ENCODE peak calls at places on chromosomes 11 and 22, in seven cellular contexts. One of them, this sample, is unnamed.

GRCh38 chr11:102832612-102833011 is 10.8 kb downstream of the MMP3 start:
- DNase-seq in spleen: no peak
- DNase-seq in stomach: no peak
- DNase-seq in esophagus muscularis mucosa: no peak
- DNase-seq in H1: no peak
- DNase-seq in Peyer's patch: no peak
- DNase-seq in A549: no peak
- DNase-seq in this sample: no peak

GRCh38 chr11:73252577-73253191 is 19.5 kb upstream of the P2RY6 start:
- DNase-seq in spleen: no peak
- DNase-seq in stomach: peak
- DNase-seq in esophagus muscularis mucosa: no peak
- DNase-seq in H1: no peak
- DNase-seq in Peyer's patch: no peak
- DNase-seq in A549: no peak
- DNase-seq in this sample: peak

GRCh38 chr11:61799665-61800284 is 7.1 kb downstream of the FEN1 start:
- DNase-seq in spleen: no peak
- DNase-seq in stomach: no peak
- DNase-seq in esophagus muscularis mucosa: no peak
- DNase-seq in H1: no peak
- DNase-seq in Peyer's patch: no peak
- DNase-seq in A549: no peak
- DNase-seq in this sample: no peak

GRCh38 chr22:33512961-33513360 is 407.3 kb downstream of the LARGE1 start:
- DNase-seq in spleen: no peak
- DNase-seq in stomach: no peak
- DNase-seq in esophagus muscularis mucosa: no peak
- DNase-seq in H1: no peak
- DNase-seq in Peyer's patch: no peak
- DNase-seq in A549: no peak
- DNase-seq in this sample: no peak

GRCh38 chr11:8709002-8709672 is 26.5 kb downstream of the RPL27A start:
- DNase-seq in spleen: no peak
- DNase-seq in stomach: peak
- DNase-seq in esophagus muscularis mucosa: peak
- DNase-seq in H1: no peak
- DNase-seq in Peyer's patch: no peak
- DNase-seq in A549: no peak
- DNase-seq in this sample: peak

GRCh38 chr11:59754859-59755700 is at the start of gene STX3:
- DNase-seq in spleen: peak
- DNase-seq in stomach: peak
- DNase-seq in esophagus muscularis mucosa: no peak
- DNase-seq in H1: peak
- DNase-seq in Peyer's patch: peak
- DNase-seq in A549: peak
- DNase-seq in this sample: peak

GRCh38 chr11:104467414-104467813 is 303.5 kb upstream of the PDGFD start:
- DNase-seq in spleen: no peak
- DNase-seq in stomach: no peak
- DNase-seq in esophagus muscularis mucosa: no peak
- DNase-seq in H1: no peak
- DNase-seq in Peyer's patch: no peak
- DNase-seq in A549: no peak
- DNase-seq in this sample: no peak

GRCh38 chr11:69499216-69499945 is 17.9 kb downstream of the LINC01488 start:
- DNase-seq in spleen: peak
- DNase-seq in stomach: no peak
- DNase-seq in esophagus muscularis mucosa: no peak
- DNase-seq in H1: no peak
- DNase-seq in Peyer's patch: peak
- DNase-seq in A549: no peak
- DNase-seq in this sample: no peak

GRCh38 chr11:64275031-64275800 is 9.2 kb downstream of the BAD start:
- DNase-seq in spleen: no peak
- DNase-seq in stomach: no peak
- DNase-seq in esophagus muscularis mucosa: no peak
- DNase-seq in H1: no peak
- DNase-seq in Peyer's patch: no peak
- DNase-seq in A549: no peak
- DNase-seq in this sample: no peak

GRCh38 chr11:95078526-95078925 is 11.1 kb upstream of the ENDOD1 start:
- DNase-seq in spleen: no peak
- DNase-seq in stomach: no peak
- DNase-seq in esophagus muscularis mucosa: no peak
- DNase-seq in H1: no peak
- DNase-seq in Peyer's patch: no peak
- DNase-seq in A549: no peak
- DNase-seq in this sample: no peak

GRCh38 chr11:16607675-16608644 is 130.5 kb upstream of the C11orf58 start:
- DNase-seq in spleen: peak
- DNase-seq in stomach: peak
- DNase-seq in esophagus muscularis mucosa: no peak
- DNase-seq in H1: no peak
- DNase-seq in Peyer's patch: peak
- DNase-seq in A549: no peak
- DNase-seq in this sample: peak

GRCh38 chr11:35491231-35491871 is 34.1 kb downstream of the PAMR1 start:
- DNase-seq in spleen: no peak
- DNase-seq in stomach: no peak
- DNase-seq in esophagus muscularis mucosa: no peak
- DNase-seq in H1: no peak
- DNase-seq in Peyer's patch: no peak
- DNase-seq in A549: no peak
- DNase-seq in this sample: no peak

GRCh38 chr11:114060402-114061052 is 1.0 kb downstream of the ZBTB16 start:
- DNase-seq in spleen: peak
- DNase-seq in stomach: peak
- DNase-seq in esophagus muscularis mucosa: no peak
- DNase-seq in H1: peak
- DNase-seq in Peyer's patch: peak
- DNase-seq in A549: no peak
- DNase-seq in this sample: peak

GRCh38 chr11:28819741-28820140 is 711.6 kb downstream of the METTL15 start:
- DNase-seq in spleen: no peak
- DNase-seq in stomach: no peak
- DNase-seq in esophagus muscularis mucosa: no peak
- DNase-seq in H1: no peak
- DNase-seq in Peyer's patch: no peak
- DNase-seq in A549: no peak
- DNase-seq in this sample: no peak

GRCh38 chr11:79493555-79494171 is 52.8 kb upstream of the TENM4 start:
- DNase-seq in spleen: peak
- DNase-seq in stomach: peak
- DNase-seq in esophagus muscularis mucosa: no peak
- DNase-seq in H1: peak
- DNase-seq in Peyer's patch: peak
- DNase-seq in A549: peak
- DNase-seq in this sample: peak

GRCh38 chr11:3051435-3052108 is 5.7 kb downstream of the CARS1 start:
- DNase-seq in spleen: peak
- DNase-seq in stomach: no peak
- DNase-seq in esophagus muscularis mucosa: no peak
- DNase-seq in H1: no peak
- DNase-seq in Peyer's patch: no peak
- DNase-seq in A549: no peak
- DNase-seq in this sample: no peak

GRCh38 chr11:14105446-14105845 is 142.9 kb downstream of the SPON1 start:
- DNase-seq in spleen: no peak
- DNase-seq in stomach: no peak
- DNase-seq in esophagus muscularis mucosa: no peak
- DNase-seq in H1: no peak
- DNase-seq in Peyer's patch: no peak
- DNase-seq in A549: no peak
- DNase-seq in this sample: no peak

GRCh38 chr11:114366331-114367243 is 33.7 kb downstream of the C11orf71 start:
- DNase-seq in spleen: no peak
- DNase-seq in stomach: no peak
- DNase-seq in esophagus muscularis mucosa: no peak
- DNase-seq in H1: no peak
- DNase-seq in Peyer's patch: no peak
- DNase-seq in A549: no peak
- DNase-seq in this sample: no peak

GRCh38 chr11:121557348-121557747 is 104.6 kb upstream of the SORL1-AS1 start:
- DNase-seq in spleen: no peak
- DNase-seq in stomach: no peak
- DNase-seq in esophagus muscularis mucosa: no peak
- DNase-seq in H1: no peak
- DNase-seq in Peyer's patch: no peak
- DNase-seq in A549: no peak
- DNase-seq in this sample: no peak

GRCh38 chr11:14244926-14245325 is 114.1 kb downstream of the RRAS2 start:
- DNase-seq in spleen: no peak
- DNase-seq in stomach: no peak
- DNase-seq in esophagus muscularis mucosa: no peak
- DNase-seq in H1: no peak
- DNase-seq in Peyer's patch: no peak
- DNase-seq in A549: no peak
- DNase-seq in this sample: no peak

GRCh38 chr11:70297341-70297740 is 26.9 kb downstream of the PPFIA1 start:
- DNase-seq in spleen: no peak
- DNase-seq in stomach: no peak
- DNase-seq in esophagus muscularis mucosa: no peak
- DNase-seq in H1: no peak
- DNase-seq in Peyer's patch: no peak
- DNase-seq in A549: no peak
- DNase-seq in this sample: no peak

DNA sequence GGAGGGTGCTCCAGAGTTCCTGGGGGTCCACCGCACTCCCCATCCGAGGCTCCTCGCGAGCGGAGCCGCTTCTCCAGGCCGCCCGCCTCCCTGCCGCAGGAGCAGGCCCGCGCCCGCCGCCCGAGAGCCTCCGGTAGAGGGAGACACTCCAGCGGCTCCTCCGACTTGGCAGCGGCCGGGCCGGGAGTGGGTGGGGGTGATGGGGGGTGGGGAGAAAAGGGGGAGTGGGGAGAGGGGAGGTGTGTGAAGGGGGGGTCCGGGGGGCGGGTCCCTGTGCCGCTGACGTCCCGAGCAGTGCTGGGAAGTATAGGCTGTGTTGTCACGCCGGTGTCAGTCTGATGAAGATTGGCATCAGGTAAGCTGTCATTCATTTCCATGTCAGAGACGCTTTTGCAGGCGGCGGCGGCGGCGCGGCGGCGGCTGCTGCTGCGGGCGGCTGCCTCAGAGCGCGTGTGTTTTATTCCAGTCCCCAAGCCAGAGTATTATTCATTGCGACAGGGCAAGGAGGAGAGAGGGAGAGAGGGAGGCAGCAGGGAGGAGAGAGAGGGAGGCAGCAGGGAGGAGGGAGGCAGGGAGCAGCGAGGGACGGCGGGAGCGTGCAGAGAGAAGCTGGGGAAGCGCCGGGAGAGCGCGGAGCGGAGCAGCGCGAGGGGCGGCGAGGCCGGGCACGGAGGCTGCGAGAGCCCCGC is at the start of gene PKNOX2:
- DNase-seq in spleen: peak
- DNase-seq in stomach: peak
- DNase-seq in esophagus muscularis mucosa: no peak
- DNase-seq in H1: peak
- DNase-seq in Peyer's patch: peak
- DNase-seq in A549: peak
- DNase-seq in this sample: peak
- TF ChIP-seq POLR2A in spleen: no peak
- TF ChIP-seq POLR2A in stomach: no peak
- TF ChIP-seq POLR2A in esophagus muscularis mucosa: no peak
- TF ChIP-seq POLR2A in H1: no peak
- TF ChIP-seq POLR2A in Peyer's patch: no peak
- TF ChIP-seq POLR2A in A549: no peak
- TF ChIP-seq POLR2A in this sample: no peak

GRCh38 chr11:126920833-126921232 is 79.7 kb downstream of the KIRREL3 start:
- DNase-seq in spleen: no peak
- DNase-seq in stomach: no peak
- DNase-seq in esophagus muscularis mucosa: no peak
- DNase-seq in H1: peak
- DNase-seq in Peyer's patch: no peak
- DNase-seq in A549: no peak
- DNase-seq in this sample: no peak
- TF ChIP-seq POLR2A in spleen: no peak
- TF ChIP-seq POLR2A in stomach: no peak
- TF ChIP-seq POLR2A in esophagus muscularis mucosa: no peak
- TF ChIP-seq POLR2A in H1: no peak
- TF ChIP-seq POLR2A in Peyer's patch: no peak
- TF ChIP-seq POLR2A in A549: no peak
- TF ChIP-seq POLR2A in this sample: no peak

DNA sequence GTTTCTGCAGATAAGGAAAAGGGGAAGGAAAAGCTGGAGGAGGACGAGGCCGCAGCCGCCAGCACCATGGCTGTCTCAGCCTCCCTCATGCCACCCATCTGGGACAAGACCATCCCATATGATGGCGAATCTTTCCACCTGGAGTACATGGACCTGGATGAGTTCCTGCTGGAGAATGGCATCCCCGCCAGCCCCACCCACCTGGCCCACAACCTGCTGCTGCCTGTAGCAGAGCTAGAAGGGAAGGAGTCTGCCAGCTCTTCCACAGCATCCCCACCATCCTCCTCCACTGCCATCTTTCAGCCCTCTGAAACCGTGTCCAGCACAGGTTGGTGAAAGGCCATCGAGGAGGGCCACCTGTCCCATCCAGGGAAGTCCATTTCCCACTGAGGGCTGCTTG is 5.6 kb downstream of the TEF start:
- DNase-seq in spleen: no peak
- DNase-seq in stomach: no peak
- DNase-seq in esophagus muscularis mucosa: no peak
- DNase-seq in H1: no peak
- DNase-seq in Peyer's patch: no peak
- DNase-seq in A549: no peak
- DNase-seq in this sample: no peak
- TF ChIP-seq POLR2A in spleen: no peak
- TF ChIP-seq POLR2A in stomach: no peak
- TF ChIP-seq POLR2A in esophagus muscularis mucosa: no peak
- TF ChIP-seq POLR2A in H1: no peak
- TF ChIP-seq POLR2A in Peyer's patch: no peak
- TF ChIP-seq POLR2A in A549: no peak
- TF ChIP-seq POLR2A in this sample: no peak

GRCh38 chr11:46936138-46937110 is at the start of gene CSTPP1:
- DNase-seq in spleen: peak
- DNase-seq in stomach: peak
- DNase-seq in esophagus muscularis mucosa: peak
- DNase-seq in H1: peak
- DNase-seq in Peyer's patch: peak
- DNase-seq in A549: peak
- DNase-seq in this sample: peak
- TF ChIP-seq POLR2A in spleen: no peak
- TF ChIP-seq POLR2A in stomach: no peak
- TF ChIP-seq POLR2A in esophagus muscularis mucosa: no peak
- TF ChIP-seq POLR2A in H1: no peak
- TF ChIP-seq POLR2A in Peyer's patch: no peak
- TF ChIP-seq POLR2A in A549: no peak
- TF ChIP-seq POLR2A in this sample: no peak

DNA sequence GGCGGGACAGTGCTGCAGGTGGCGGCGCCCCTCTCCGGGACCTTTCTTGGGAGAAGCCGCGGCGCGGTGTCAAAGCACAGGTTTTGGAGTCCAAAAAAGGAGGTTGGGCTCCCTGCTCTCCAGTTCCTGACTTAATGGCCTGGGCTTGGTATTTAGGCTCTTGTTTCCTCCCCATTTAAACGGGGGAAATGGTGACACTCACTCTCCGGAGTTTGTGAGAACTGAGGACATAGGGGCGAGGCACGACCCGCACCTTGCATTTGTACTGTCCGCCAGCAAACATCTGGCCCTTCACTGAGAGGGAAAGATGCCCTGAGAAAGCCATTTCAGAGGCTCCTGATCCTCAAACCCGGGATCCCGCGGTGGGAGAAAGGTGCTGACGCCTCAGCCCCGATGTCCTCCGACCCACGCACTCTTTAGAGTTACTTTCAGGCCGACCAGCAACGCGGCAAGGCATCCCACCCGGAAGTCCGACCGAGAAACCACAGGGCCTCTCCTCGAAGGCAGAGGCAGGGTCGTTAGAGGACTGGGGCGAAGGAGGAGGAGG is 2.9 kb upstream of the WDR74 start:
- DNase-seq in spleen: peak
- DNase-seq in stomach: peak
- DNase-seq in esophagus muscularis mucosa: no peak
- DNase-seq in H1: peak
- DNase-seq in Peyer's patch: no peak
- DNase-seq in A549: no peak
- DNase-seq in this sample: peak
- TF ChIP-seq POLR2A in spleen: no peak
- TF ChIP-seq POLR2A in stomach: no peak
- TF ChIP-seq POLR2A in esophagus muscularis mucosa: no peak
- TF ChIP-seq POLR2A in H1: no peak
- TF ChIP-seq POLR2A in Peyer's patch: no peak
- TF ChIP-seq POLR2A in A549: no peak
- TF ChIP-seq POLR2A in this sample: no peak

This sample was measured in lower leg skin.